ENCODE peak calls at places on chromosomes 11 and 22, in five cellular contexts. X is coronary artery, D is foreskin fibroblast, O is stromal cell of bone marrow, U is adipocyte. J is an unnamed sample.

GRCh38 chr11:124085583-124085982 is 29.7 kb upstream of the VWA5A start:
- DNase-seq in D (no peak), O (no peak), U (no peak), X (no peak), J (no peak)

GRCh38 chr11:14812776-14813175 is 79.3 kb downstream of the CYP2R1 start:
- DNase-seq in O (no peak), D (peak), U (no peak), X (no peak), J (no peak)

GRCh38 chr22:36846271-36846670 is 14.5 kb upstream of the NCF4 start:
- DNase-seq in D (no peak), U (no peak), X (no peak), O (no peak), J (no peak)

GRCh38 chr22:31302021-31302420 is 9.7 kb upstream of the PIK3IP1 start:
- DNase-seq in D (no peak), X (no peak), O (no peak), U (no peak), J (no peak)

GRCh38 chr11:118521892-118522311 is 5.4 kb upstream of the TTC36 start:
- DNase-seq in D (no peak), X (no peak), O (no peak), U (no peak), J (no peak)

GRCh38 chr22:16917144-16918003 is 90.6 kb downstream of the GAB4 start:
- DNase-seq in U (peak), D (peak), O (peak), X (no peak), J (peak)

GRCh38 chr11:393219-394033 is 583 bp upstream of the PKP3 start:
- DNase-seq in U (peak), O (peak), D (peak), X (no peak), J (no peak)

GRCh38 chr11:5369793-5370192 is 13.8 kb upstream of the OR51M1 start:
- DNase-seq in D (peak), U (peak), O (peak), X (no peak), J (no peak)

GRCh38 chr11:131875611-131876010 is 505.2 kb downstream of the NTM start:
- DNase-seq in D (peak), U (no peak), X (no peak), O (no peak), J (no peak)

GRCh38 chr22:43227231-43227630 is 40.3 kb upstream of the TTLL12 start:
- DNase-seq in D (peak), U (no peak), X (no peak), O (no peak), J (no peak)

GRCh38 chr11:94103476-94103875 is 25.2 kb upstream of the PANX1 start:
- DNase-seq in X (no peak), U (no peak), O (no peak), D (no peak), J (no peak)

GRCh38 chr22:17137226-17137625 is 16.1 kb upstream of the TMEM121B start:
- DNase-seq in U (no peak), X (no peak), O (no peak), D (no peak), J (no peak)

J was measured in activated CD4-positive, alpha-beta T cell treated with anti-CD3 and anti-CD28 coated beads for 1 hour.